ENCODE peak calls at places on chromosome 1, in ten cellular contexts. One of them, this sample, is unnamed.

GRCh38 chr1:201156819-201157218 is 2.5 kb upstream of the TMEM9 start:
- DNase-seq in kidney epithelial cell: no peak
- DNase-seq in uterus: no peak
- DNase-seq in astrocyte of the cerebellum: no peak
- DNase-seq in foreskin fibroblast: no peak
- DNase-seq in activated naive CD4-positive, alpha-beta T cell: no peak
- DNase-seq in GM23338: no peak
- DNase-seq in psoas muscle: no peak
- DNase-seq in fibroblast of mammary gland: no peak
- DNase-seq in cardiac muscle cell: no peak
- DNase-seq in this sample: no peak

GRCh38 chr1:207034998-207035397 is 2.4 kb upstream of the C1orf116 start:
- DNase-seq in fibroblast of mammary gland: peak
- DNase-seq in activated naive CD4-positive, alpha-beta T cell: no peak
- DNase-seq in kidney epithelial cell: peak
- DNase-seq in cardiac muscle cell: no peak
- DNase-seq in foreskin fibroblast: peak
- DNase-seq in GM23338: no peak
- DNase-seq in psoas muscle: no peak
- DNase-seq in uterus: no peak
- DNase-seq in astrocyte of the cerebellum: no peak
- DNase-seq in this sample: no peak

GRCh38 chr1:13554798-13555197 is 28.8 kb upstream of the PDPN start:
- DNase-seq in activated naive CD4-positive, alpha-beta T cell: no peak
- DNase-seq in GM23338: no peak
- DNase-seq in fibroblast of mammary gland: no peak
- DNase-seq in astrocyte of the cerebellum: no peak
- DNase-seq in kidney epithelial cell: no peak
- DNase-seq in cardiac muscle cell: no peak
- DNase-seq in foreskin fibroblast: no peak
- DNase-seq in uterus: no peak
- DNase-seq in psoas muscle: no peak
- DNase-seq in this sample: no peak

GRCh38 chr1:26574690-26575349 is 45.3 kb downstream of the RPS6KA1 start:
- DNase-seq in kidney epithelial cell: no peak
- DNase-seq in activated naive CD4-positive, alpha-beta T cell: no peak
- DNase-seq in foreskin fibroblast: peak
- DNase-seq in cardiac muscle cell: peak
- DNase-seq in fibroblast of mammary gland: peak
- DNase-seq in astrocyte of the cerebellum: peak
- DNase-seq in GM23338: no peak
- DNase-seq in uterus: no peak
- DNase-seq in psoas muscle: peak
- DNase-seq in this sample: no peak

GRCh38 chr1:30397576-30397975 is 325.8 kb downstream of the MATN1 start:
- DNase-seq in astrocyte of the cerebellum: no peak
- DNase-seq in psoas muscle: no peak
- DNase-seq in cardiac muscle cell: no peak
- DNase-seq in uterus: no peak
- DNase-seq in fibroblast of mammary gland: no peak
- DNase-seq in GM23338: no peak
- DNase-seq in activated naive CD4-positive, alpha-beta T cell: no peak
- DNase-seq in foreskin fibroblast: no peak
- DNase-seq in kidney epithelial cell: no peak
- DNase-seq in this sample: no peak

GRCh38 chr1:93448983-93449805 is 1.3 kb downstream of the FNBP1L start:
- DNase-seq in uterus: no peak
- DNase-seq in foreskin fibroblast: peak
- DNase-seq in psoas muscle: no peak
- DNase-seq in GM23338: peak
- DNase-seq in cardiac muscle cell: peak
- DNase-seq in astrocyte of the cerebellum: no peak
- DNase-seq in fibroblast of mammary gland: peak
- DNase-seq in activated naive CD4-positive, alpha-beta T cell: no peak
- DNase-seq in kidney epithelial cell: no peak
- DNase-seq in this sample: no peak

GRCh38 chr1:224773646-224774045 is 155.8 kb upstream of the DNAH14 start:
- DNase-seq in uterus: no peak
- DNase-seq in kidney epithelial cell: no peak
- DNase-seq in astrocyte of the cerebellum: no peak
- DNase-seq in foreskin fibroblast: no peak
- DNase-seq in activated naive CD4-positive, alpha-beta T cell: no peak
- DNase-seq in cardiac muscle cell: no peak
- DNase-seq in GM23338: no peak
- DNase-seq in psoas muscle: no peak
- DNase-seq in fibroblast of mammary gland: no peak
- DNase-seq in this sample: no peak

GRCh38 chr1:68104155-68104554 is 53.7 kb upstream of the DIRAS3 start:
- DNase-seq in GM23338: no peak
- DNase-seq in cardiac muscle cell: peak
- DNase-seq in kidney epithelial cell: no peak
- DNase-seq in foreskin fibroblast: peak
- DNase-seq in psoas muscle: no peak
- DNase-seq in activated naive CD4-positive, alpha-beta T cell: no peak
- DNase-seq in uterus: no peak
- DNase-seq in fibroblast of mammary gland: peak
- DNase-seq in astrocyte of the cerebellum: peak
- DNase-seq in this sample: peak

GRCh38 chr1:219090618-219091017 is 83.1 kb upstream of the LYPLAL1 start:
- DNase-seq in fibroblast of mammary gland: no peak
- DNase-seq in cardiac muscle cell: no peak
- DNase-seq in activated naive CD4-positive, alpha-beta T cell: no peak
- DNase-seq in uterus: no peak
- DNase-seq in astrocyte of the cerebellum: no peak
- DNase-seq in psoas muscle: no peak
- DNase-seq in kidney epithelial cell: no peak
- DNase-seq in GM23338: no peak
- DNase-seq in foreskin fibroblast: no peak
- DNase-seq in this sample: no peak

GRCh38 chr1:48093696-48094518 is 96.7 kb upstream of the TRABD2B start:
- DNase-seq in fibroblast of mammary gland: peak
- DNase-seq in astrocyte of the cerebellum: peak
- DNase-seq in activated naive CD4-positive, alpha-beta T cell: peak
- DNase-seq in uterus: no peak
- DNase-seq in foreskin fibroblast: peak
- DNase-seq in psoas muscle: peak
- DNase-seq in cardiac muscle cell: peak
- DNase-seq in GM23338: peak
- DNase-seq in kidney epithelial cell: no peak
- DNase-seq in this sample: no peak

GRCh38 chr1:93629101-93630059 is 52.3 kb downstream of the BCAR3 start:
- DNase-seq in cardiac muscle cell: peak
- DNase-seq in kidney epithelial cell: no peak
- DNase-seq in activated naive CD4-positive, alpha-beta T cell: no peak
- DNase-seq in uterus: peak
- DNase-seq in fibroblast of mammary gland: peak
- DNase-seq in GM23338: peak
- DNase-seq in foreskin fibroblast: peak
- DNase-seq in psoas muscle: no peak
- DNase-seq in astrocyte of the cerebellum: peak
- DNase-seq in this sample: peak

GRCh38 chr1:46528297-46528955 is 23.0 kb downstream of the KNCN start:
- DNase-seq in GM23338: peak
- DNase-seq in fibroblast of mammary gland: peak
- DNase-seq in astrocyte of the cerebellum: no peak
- DNase-seq in uterus: no peak
- DNase-seq in cardiac muscle cell: peak
- DNase-seq in psoas muscle: no peak
- DNase-seq in activated naive CD4-positive, alpha-beta T cell: no peak
- DNase-seq in kidney epithelial cell: no peak
- DNase-seq in foreskin fibroblast: no peak
- DNase-seq in this sample: no peak

GRCh38 chr1:109193653-109194590 is 19.8 kb upstream of the SARS1 start:
- DNase-seq in fibroblast of mammary gland: no peak
- DNase-seq in astrocyte of the cerebellum: no peak
- DNase-seq in kidney epithelial cell: no peak
- DNase-seq in psoas muscle: peak
- DNase-seq in GM23338: peak
- DNase-seq in uterus: no peak
- DNase-seq in activated naive CD4-positive, alpha-beta T cell: peak
- DNase-seq in cardiac muscle cell: peak
- DNase-seq in foreskin fibroblast: peak
- DNase-seq in this sample: no peak

GRCh38 chr1:214068979-214069378 is 81.2 kb downstream of the PROX1 start:
- DNase-seq in GM23338: no peak
- DNase-seq in kidney epithelial cell: no peak
- DNase-seq in uterus: no peak
- DNase-seq in activated naive CD4-positive, alpha-beta T cell: no peak
- DNase-seq in psoas muscle: no peak
- DNase-seq in foreskin fibroblast: no peak
- DNase-seq in cardiac muscle cell: no peak
- DNase-seq in astrocyte of the cerebellum: no peak
- DNase-seq in fibroblast of mammary gland: no peak
- DNase-seq in this sample: no peak

GRCh38 chr1:3564921-3565831 is 46.1 kb downstream of the MEGF6 start:
- DNase-seq in psoas muscle: no peak
- DNase-seq in foreskin fibroblast: peak
- DNase-seq in uterus: no peak
- DNase-seq in fibroblast of mammary gland: peak
- DNase-seq in astrocyte of the cerebellum: no peak
- DNase-seq in kidney epithelial cell: no peak
- DNase-seq in activated naive CD4-positive, alpha-beta T cell: no peak
- DNase-seq in cardiac muscle cell: peak
- DNase-seq in GM23338: peak
- DNase-seq in this sample: no peak

This sample was measured in pons.